ENCODE peak calls at places on chromosomes 5 and 9, in seven cellular contexts. M is HFF-Myc, J is PC-3, F is spleen, I is endodermal cell, Q is adrenal gland, B is lower leg skin. H is an unnamed sample.

GRCh38 chr9:83281306-83282255 is 218.6 kb upstream of the RASEF start:
- DNase-seq in M (peak), J (peak), F (no peak), I (no peak), Q (peak), B (no peak), H (peak)

GRCh38 chr5:122870219-122870856 is 24.9 kb downstream of the SNX24 start:
- DNase-seq in M (peak), J (no peak), F (no peak), I (no peak), Q (no peak), B (no peak), H (peak)

GRCh38 chr9:104934686-104935413 is 6.9 kb upstream of the ABCA1 start:
- DNase-seq in M (no peak), J (no peak), F (no peak), I (no peak), Q (no peak), B (no peak), H (no peak)

GRCh38 chr9:137031904-137032639 is at the start of gene FUT7:
- DNase-seq in M (no peak), J (no peak), F (peak), I (no peak), Q (no peak), B (no peak), H (no peak)

GRCh38 chr9:136434580-136435169 is 5.0 kb downstream of the INPP5E start:
- DNase-seq in M (no peak), J (no peak), F (no peak), I (no peak), Q (no peak), B (no peak), H (no peak)

GRCh38 chr5:73617510-73618279 is 8.3 kb upstream of the ARHGEF28 start:
- DNase-seq in M (no peak), J (peak), F (no peak), I (no peak), Q (peak), B (no peak), H (peak)

GRCh38 chr5:141484499-141485304 is at the start of gene PCDHGC4:
- DNase-seq in M (no peak), J (no peak), F (no peak), I (peak), Q (peak), B (no peak), H (no peak)

GRCh38 chr9:107600060-107600573 is 110.5 kb upstream of the KLF4 start:
- DNase-seq in M (no peak), J (no peak), F (no peak), I (no peak), Q (peak), B (no peak), H (no peak)

GRCh38 chr9:69548676-69549075 is 123.5 kb downstream of the APBA1 start:
- DNase-seq in M (no peak), J (no peak), F (no peak), I (no peak), Q (no peak), B (no peak), H (no peak)

GRCh38 chr5:154646841-154647759 is 108.1 kb upstream of the LARP1 start:
- DNase-seq in M (no peak), J (peak), F (peak), I (peak), Q (no peak), B (no peak), H (peak)
- H3K4me3 ChIP-seq in M (no peak), J (peak), F (peak), I (no peak), Q (no peak), B (no peak), H (peak)

DNA sequence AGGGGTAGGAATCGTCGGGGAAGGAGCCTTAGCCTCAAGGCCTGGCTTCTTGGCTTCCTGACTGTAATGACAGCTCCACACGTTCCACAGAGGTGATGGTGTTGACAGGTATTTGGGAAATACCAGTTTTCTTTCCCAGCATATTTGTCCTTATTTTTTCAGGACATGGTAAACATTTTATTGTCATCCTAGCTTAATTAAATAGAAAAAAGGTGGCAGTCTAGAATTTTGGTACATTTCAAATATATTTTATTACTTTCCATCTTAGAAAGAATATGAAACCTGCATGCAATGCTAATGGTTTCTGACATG is 8.4 kb downstream of the CXCL14 start:
- DNase-seq in M (no peak), J (no peak), F (no peak), I (no peak), Q (no peak), B (no peak), H (no peak)
- TF ChIP-seq CTCF in M (no peak), J (peak), F (no peak), I (no peak), Q (peak), B (no peak), H (no peak)

DNA sequence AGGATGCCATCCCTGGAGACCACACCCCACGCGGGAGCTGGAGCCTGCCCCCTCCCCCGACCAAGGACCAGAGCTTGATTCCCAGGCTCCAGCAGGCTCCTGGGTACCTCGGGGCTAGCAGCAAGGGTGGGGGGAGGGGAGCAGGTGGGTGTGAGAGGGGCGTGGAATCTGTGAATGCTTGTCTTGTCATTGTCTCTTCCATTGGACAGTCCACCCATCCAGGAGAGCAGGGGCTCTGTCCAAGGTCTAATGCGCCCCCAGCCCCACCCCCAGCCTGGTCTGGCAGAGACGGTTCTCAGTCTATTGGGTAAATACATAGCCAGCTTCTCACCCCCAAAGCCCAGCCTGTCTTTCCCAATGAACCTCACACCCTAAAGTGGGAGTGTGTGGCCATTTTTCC is 22.8 kb downstream of the URM1 start:
- DNase-seq in M (no peak), J (no peak), F (no peak), I (peak), Q (no peak), B (no peak), H (no peak)
- H3K4me3 ChIP-seq in M (no peak), J (no peak), F (no peak), I (no peak), Q (no peak), B (no peak), H (no peak)

DNA sequence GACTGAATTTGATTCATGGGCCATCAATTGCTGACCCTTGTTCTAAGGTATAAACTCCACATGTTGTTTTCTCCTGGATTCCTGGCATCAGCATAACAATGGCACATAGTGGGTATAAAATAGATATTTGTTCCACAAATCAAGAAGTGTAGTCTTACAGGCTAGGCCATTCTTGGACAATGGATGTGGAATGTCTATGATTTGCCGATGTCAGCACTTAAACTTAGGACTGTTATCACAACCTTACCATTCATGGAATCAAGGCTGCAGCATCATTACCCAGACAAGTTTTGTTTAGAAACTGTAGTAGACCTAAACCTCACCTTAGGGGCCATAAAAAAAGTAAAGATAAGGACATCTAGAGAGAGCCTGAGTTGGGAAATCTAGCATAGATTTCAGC is 680.0 kb downstream of the BRINP1 start:
- DNase-seq in M (no peak), J (no peak), F (no peak), I (no peak), Q (no peak), B (no peak), H (no peak)
- TF ChIP-seq CTCF in M (no peak), J (no peak), F (no peak), I (no peak), Q (no peak), B (no peak), H (no peak)

GRCh38 chr9:130183133-130183762 is 11.0 kb downstream of the NCS1 start:
- DNase-seq in M (peak), J (no peak), F (no peak), I (peak), Q (peak), B (no peak), H (peak)
- H3K4me3 ChIP-seq in M (peak), J (no peak), F (no peak), I (no peak), Q (no peak), B (no peak), H (no peak)

H was measured in fibroblast of mammary gland.